ENCODE peak calls at places on chromosomes 16 and 17, in seven cellular contexts. A is heart left ventricle, G is esophagus squamous epithelium, O is stomach, K is testis, E is ovary, F is prostate gland. B is an unnamed sample. For H3K36me3, the result is how much of the 10 kb centered on the place peaks cover.

GRCh38 chr17:55478971-55479370 is 32.3 kb downstream of the SMIM36 start:
- DNase-seq in A (no peak), G (no peak), O (no peak), K (no peak), E (no peak), F (no peak), B (no peak)

GRCh38 chr16:89507219-89507833 is 877 bp upstream of the SPG7 start:
- DNase-seq in A (peak), G (no peak), O (peak), K (peak), E (no peak), F (no peak), B (no peak)

GRCh38 chr16:78364501-78364900 is 265.0 kb downstream of the WWOX start:
- DNase-seq in A (no peak), G (no peak), O (no peak), K (no peak), E (no peak), F (no peak), B (no peak)

GRCh38 chr17:44108440-44109311 is 14.8 kb downstream of the HDAC5 start:
- DNase-seq in A (peak), G (no peak), O (peak), K (peak), E (peak), F (peak), B (peak)

GRCh38 chr16:59632266-59632855 is 898.2 kb upstream of the GOT2 start:
- DNase-seq in A (no peak), G (no peak), O (no peak), K (peak), E (no peak), F (no peak), B (no peak)

GRCh38 chr17:55295411-55296170 is 30.8 kb downstream of the HLF start:
- DNase-seq in A (peak), G (no peak), O (peak), K (peak), E (peak), F (peak), B (peak)

GRCh38 chr17:80388601-80389000 is 26.4 kb upstream of the ENDOV start:
- DNase-seq in A (no peak), G (no peak), O (no peak), K (no peak), E (no peak), F (no peak), B (no peak)

GRCh38 chr16:13435415-13435814 is 484.5 kb upstream of the ERCC4 start:
- DNase-seq in A (no peak), G (no peak), O (no peak), K (no peak), E (no peak), F (no peak), B (no peak)

GRCh38 chr17:45013021-45013997 is 38.1 kb downstream of the DCAKD start:
- DNase-seq in A (peak), G (no peak), O (no peak), K (peak), E (peak), F (no peak), B (no peak)

GRCh38 chr17:59357929-59358328 is 26.5 kb downstream of the YPEL2 start:
- DNase-seq in A (no peak), G (no peak), O (no peak), K (no peak), E (no peak), F (no peak), B (no peak)

GRCh38 chr17:56642424-56642823 is 48.9 kb downstream of the NOG start:
- DNase-seq in A (no peak), G (no peak), O (no peak), K (no peak), E (no peak), F (no peak), B (no peak)

DNA sequence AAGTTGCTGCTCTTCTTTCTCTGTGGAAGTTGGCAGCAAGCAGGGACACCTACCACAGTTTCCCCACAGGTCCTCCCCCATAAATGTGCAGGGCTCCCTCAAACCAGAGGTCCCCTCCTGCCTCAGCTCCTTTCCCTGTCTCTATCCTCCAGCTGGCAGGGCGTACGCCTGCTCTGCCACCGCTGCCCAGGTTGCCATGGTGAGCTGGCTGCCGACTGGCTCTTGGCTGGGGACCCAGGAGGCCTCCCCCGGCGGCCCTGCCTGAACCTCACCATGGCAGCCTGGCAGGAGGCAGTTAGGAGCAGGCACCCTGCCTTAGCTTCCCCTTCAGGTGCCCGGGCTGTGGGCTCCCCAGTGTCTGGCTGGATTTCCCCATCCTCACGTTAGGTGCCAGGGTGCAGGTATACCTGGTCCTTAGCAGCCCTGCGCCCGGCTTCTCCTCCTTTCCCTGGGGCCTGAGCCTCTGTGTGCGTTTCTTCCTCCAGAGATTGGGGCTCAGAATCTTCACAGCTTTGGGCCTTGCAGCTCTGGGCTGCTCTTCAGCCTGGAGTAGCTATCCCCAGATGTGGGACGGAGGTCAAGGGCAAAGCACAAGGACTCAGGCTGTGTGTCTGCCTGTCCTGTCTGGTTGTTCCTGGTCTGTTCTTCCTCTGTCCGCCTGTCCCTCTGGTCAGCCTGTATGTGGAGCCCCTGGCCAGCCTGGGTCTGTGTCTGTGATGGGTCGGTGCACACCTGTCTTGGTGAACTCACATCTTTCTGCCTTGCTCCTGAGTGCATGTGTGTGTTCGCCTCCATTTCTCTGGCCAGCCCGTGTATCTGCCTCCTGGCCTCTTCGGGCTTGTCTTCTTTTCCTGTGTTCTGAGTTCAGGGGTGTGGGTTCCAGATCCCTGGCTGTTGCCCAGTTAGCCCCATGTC is 15.7 kb downstream of the GJD3 start:
- DNase-seq in A (peak), G (no peak), O (peak), K (no peak), E (no peak), F (peak), B (no peak)
- H3K4me3 ChIP-seq in A (no peak), G (no peak), O (no peak), K (no peak), E (no peak), F (no peak), B (no peak)

GRCh38 chr17:58153046-58153445 is 4.9 kb downstream of the OR4D1 start:
- DNase-seq in A (no peak), G (no peak), O (no peak), K (no peak), E (no peak), F (no peak), B (no peak)
- TF ChIP-seq POLR2A in A (no peak), G (no peak), O (no peak), K (no peak), E (no peak), F (no peak), B (no peak)

DNA sequence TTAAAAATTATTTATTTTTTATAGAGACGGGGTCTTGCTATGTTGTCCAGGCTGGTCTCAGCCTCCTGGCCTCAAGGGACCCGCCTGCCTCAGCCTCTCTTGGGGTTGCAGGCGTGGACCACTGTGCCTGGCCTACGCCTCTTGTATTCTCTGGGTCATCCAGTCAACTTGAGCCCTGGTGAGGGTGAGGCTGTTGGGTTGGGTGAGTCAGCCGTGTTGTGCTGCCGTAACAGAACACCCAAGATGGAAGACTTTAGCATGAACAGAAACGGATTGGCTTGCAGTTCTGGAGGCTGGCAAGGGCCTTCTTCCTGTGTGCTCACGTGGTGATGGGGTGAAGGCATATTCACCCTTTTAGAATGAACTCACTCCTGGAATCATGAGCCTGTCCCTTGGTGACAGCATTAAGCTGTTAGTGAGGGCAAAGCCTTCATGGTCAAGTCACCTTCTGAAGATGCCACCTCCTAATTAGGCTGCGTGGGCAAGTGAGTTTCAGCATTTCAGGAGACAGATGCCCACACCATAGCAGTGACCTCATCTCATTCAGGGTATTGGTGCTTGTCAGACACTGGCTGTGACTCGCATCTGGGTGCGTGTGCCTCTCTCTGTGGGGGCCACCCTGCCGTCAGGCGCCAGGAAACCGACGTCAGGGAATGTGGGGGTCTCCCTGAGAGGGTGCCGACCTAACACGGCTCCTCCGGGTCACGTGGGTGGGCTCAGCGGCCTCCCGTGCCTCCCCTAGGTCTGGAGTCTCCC is 49.8 kb downstream of the WDR45B start:
- DNase-seq in A (peak), G (no peak), O (no peak), K (no peak), E (no peak), F (no peak), B (no peak)
- H3K36me3 ChIP-seq in A (half or more), G (half or more), O (half or more), K (under half), E (under half), F (under half), B (under half)

GRCh38 chr17:74632196-74632540 is 8.6 kb upstream of the CD300E start:
- DNase-seq in A (no peak), G (no peak), O (no peak), K (no peak), E (no peak), F (no peak), B (no peak)
- H3K4me3 ChIP-seq in A (no peak), G (no peak), O (no peak), K (no peak), E (no peak), F (no peak), B (no peak)

GRCh38 chr16:67029249-67030096 is 524 bp downstream of the CBFB start:
- DNase-seq in A (peak), G (no peak), O (peak), K (peak), E (peak), F (peak), B (peak)
- TF ChIP-seq POLR2A in A (no peak), G (no peak), O (no peak), K (no peak), E (peak), F (peak), B (peak)

GRCh38 chr17:10705727-10706126 is 8.3 kb downstream of the ADPRM start:
- DNase-seq in A (no peak), G (no peak), O (no peak), K (no peak), E (no peak), F (no peak), B (no peak)
- H3K36me3 ChIP-seq in A (half or more), G (half or more), O (half or more), K (under half), E (under half), F (under half), B (under half)

GRCh38 chr17:57832711-57833596 is 16.9 kb downstream of the MRPS23 start:
- DNase-seq in A (peak), G (no peak), O (peak), K (peak), E (peak), F (peak), B (peak)
- H3K4me3 ChIP-seq in A (peak), G (peak), O (peak), K (peak), E (peak), F (peak), B (no peak)

GRCh38 chr16:51355195-51355594 is 204.1 kb upstream of the SALL1 start:
- DNase-seq in A (no peak), G (no peak), O (no peak), K (no peak), E (no peak), F (no peak), B (no peak)

GRCh38 chr16:51357839-51358238 is 206.8 kb upstream of the SALL1 start:
- DNase-seq in A (no peak), G (no peak), O (no peak), K (no peak), E (no peak), F (no peak), B (no peak)

GRCh38 chr16:51355871-51356270 is 204.8 kb upstream of the SALL1 start:
- DNase-seq in A (no peak), G (no peak), O (no peak), K (no peak), E (no peak), F (no peak), B (no peak)

DNA sequence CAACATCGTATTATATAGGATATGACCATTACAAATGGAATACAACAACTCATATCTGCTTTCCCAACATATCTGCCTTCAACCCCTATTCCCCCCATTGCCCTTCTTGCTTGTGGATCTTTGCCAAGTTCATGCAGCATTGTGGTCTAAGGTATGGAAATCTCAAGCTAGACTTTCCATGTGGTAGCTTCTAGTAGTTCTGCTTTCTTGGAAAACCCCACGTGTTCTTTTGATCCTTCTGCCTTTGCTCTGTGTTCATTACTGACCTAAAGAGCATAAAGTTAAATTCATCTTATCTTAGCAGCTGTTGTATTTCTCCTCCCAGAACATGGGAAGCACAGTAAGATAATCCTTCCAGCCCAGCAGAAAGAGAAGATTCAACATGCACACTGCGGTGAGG is 202.0 kb upstream of the SALL1 start:
- DNase-seq in A (no peak), G (no peak), O (no peak), K (no peak), E (no peak), F (no peak), B (no peak)
- TF ChIP-seq POLR2A in A (no peak), G (no peak), O (no peak), K (no peak), E (no peak), F (no peak), B (no peak)

DNA sequence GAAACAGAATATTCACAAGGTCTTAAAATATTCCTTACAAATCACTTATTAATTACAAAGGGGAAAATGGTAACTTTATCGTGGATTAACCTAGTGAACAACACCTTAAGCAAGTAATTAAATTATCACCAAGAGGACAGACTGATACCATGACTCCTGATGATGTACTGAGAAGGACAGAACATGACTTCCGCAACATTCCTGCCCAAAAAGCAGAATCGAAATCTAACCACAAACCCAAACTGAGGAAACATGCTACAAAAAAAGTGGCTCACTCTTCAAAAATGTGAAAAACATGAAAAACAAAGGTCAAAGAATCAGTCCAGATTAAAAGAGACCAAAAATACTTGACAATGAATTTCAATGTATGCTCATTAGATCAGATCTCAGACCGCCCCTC is 151.5 kb downstream of the AATF start:
- DNase-seq in A (no peak), G (no peak), O (no peak), K (no peak), E (no peak), F (no peak), B (no peak)
- H3K36me3 ChIP-seq in A (half or more), G (half or more), O (half or more), K (under half), E (under half), F (under half), B (half or more)

DNA sequence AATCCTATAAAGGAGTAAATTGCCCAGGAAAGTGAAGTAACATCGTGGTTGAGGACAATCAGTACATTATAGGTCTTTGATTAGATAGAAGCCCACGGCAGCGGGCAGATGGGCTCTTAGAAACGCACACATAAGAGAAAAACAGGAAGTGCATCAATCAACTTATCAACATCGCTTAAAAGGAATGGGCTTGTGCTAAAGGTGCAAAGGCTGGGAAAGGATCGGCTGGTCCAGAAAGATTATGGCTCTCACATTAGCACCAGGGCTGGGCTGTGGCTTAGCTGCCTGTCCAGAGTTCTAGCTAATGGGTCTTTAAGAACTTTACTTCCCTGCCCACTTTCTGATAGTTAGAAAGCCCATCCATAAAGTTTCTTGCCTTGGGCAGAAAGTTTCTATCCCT is 292.0 kb upstream of the TNRC6C start:
- DNase-seq in A (no peak), G (no peak), O (no peak), K (no peak), E (no peak), F (no peak), B (no peak)
- H3K4me3 ChIP-seq in A (no peak), G (no peak), O (no peak), K (no peak), E (no peak), F (no peak), B (no peak)

B was measured in tibial nerve.